ENCODE peak calls at places on chromosome 7, in four cellular contexts. G is GM19239, U is T-cell, E is RCC 7860. J is an unnamed sample.

GRCh38 chr7:78080811-78081210 is 282.2 kb downstream of the PHTF2 start:
- DNase-seq in U (no peak), G (no peak), E (no peak), J (no peak)

GRCh38 chr7:39810204-39810642 is 139.8 kb upstream of the CDK13 start:
- DNase-seq in G (no peak), U (no peak), E (no peak), J (no peak)

GRCh38 chr7:150983893-150984368 is 5.8 kb upstream of the KCNH2 start:
- DNase-seq in E (no peak), G (no peak), U (no peak), J (no peak)

GRCh38 chr7:130882396-130882795 is 148.4 kb upstream of the KLF14 start:
- DNase-seq in G (no peak), E (no peak), U (no peak), J (no peak)

GRCh38 chr7:66140924-66141323 is 26.3 kb downstream of the CRCP start:
- DNase-seq in U (no peak), E (no peak), G (no peak), J (no peak)

GRCh38 chr7:55054758-55055157 is 35.9 kb downstream of the EGFR start:
- DNase-seq in E (no peak), G (no peak), U (no peak), J (no peak)

GRCh38 chr7:79770053-79770452 is 316.6 kb upstream of the MAGI2 start:
- DNase-seq in U (no peak), G (no peak), E (no peak), J (no peak)

GRCh38 chr7:100572949-100573675 is 588 bp downstream of the SAP25 start:
- DNase-seq in G (no peak), E (no peak), U (no peak), J (no peak)

GRCh38 chr7:70925411-70926115 is 206.4 kb upstream of the GALNT17 start:
- DNase-seq in G (no peak), E (no peak), U (no peak), J (no peak)

GRCh38 chr7:157463245-157463644 is 126.4 kb downstream of the DNAJB6 start:
- DNase-seq in E (no peak), U (no peak), G (no peak), J (no peak)

GRCh38 chr7:64277630-64278029 is 36.1 kb upstream of the ZNF736 start:
- DNase-seq in U (no peak), E (no peak), G (no peak), J (no peak)

GRCh38 chr7:80600046-80600445 is 38.4 kb upstream of the CD36 start:
- DNase-seq in G (no peak), U (no peak), E (no peak), J (no peak)

GRCh38 chr7:50335795-50336754 is 31.6 kb downstream of the IKZF1 start:
- DNase-seq in G (no peak), U (peak), E (no peak), J (peak)

GRCh38 chr7:52917982-52918578 is 117.4 kb upstream of the POM121L12 start:
- DNase-seq in E (no peak), G (no peak), U (no peak), J (no peak)

GRCh38 chr7:128744366-128744905 is 5.3 kb downstream of the CALU start:
- DNase-seq in E (no peak), U (no peak), G (no peak), J (no peak)

GRCh38 chr7:93921607-93922446 is at the start of gene GNG11:
- DNase-seq in U (no peak), E (peak), G (peak), J (no peak)

GRCh38 chr7:100426516-100426915 is 2.0 kb downstream of the ZCWPW1 start:
- DNase-seq in G (no peak), E (no peak), U (no peak), J (no peak)

GRCh38 chr7:158266426-158266816 is 321.2 kb downstream of the PTPRN2 start:
- DNase-seq in U (no peak), E (no peak), G (no peak), J (no peak)

GRCh38 chr7:114645451-114645850 is 230.8 kb downstream of the FOXP2 start:
- DNase-seq in E (no peak), G (no peak), U (no peak), J (no peak)

GRCh38 chr7:22662031-22662430 is 65.0 kb upstream of the IL6 start:
- DNase-seq in U (no peak), G (no peak), E (peak), J (no peak)

GRCh38 chr7:111886233-111886632 is 320.0 kb downstream of the DOCK4 start:
- DNase-seq in E (no peak), G (no peak), U (no peak), J (no peak)

GRCh38 chr7:340979-341694 is 51.2 kb downstream of the FOXL3 start:
- DNase-seq in U (no peak), E (no peak), G (no peak), J (no peak)

GRCh38 chr7:20598479-20599419 is 16.7 kb upstream of the ABCB5 start:
- DNase-seq in G (peak), U (no peak), E (peak), J (no peak)

GRCh38 chr7:102291056-102291915 is 4.6 kb downstream of the SH2B2 start:
- DNase-seq in U (peak), G (peak), E (no peak), J (no peak)

GRCh38 chr7:30914611-30915601 is 3.3 kb downstream of the AQP1 start:
- DNase-seq in G (no peak), E (peak), U (no peak), J (no peak)

GRCh38 chr7:158353606-158354570 is 233.7 kb downstream of the PTPRN2 start:
- DNase-seq in U (no peak), E (peak), G (no peak), J (no peak)

GRCh38 chr7:105875505-105875904 is 894 bp downstream of the ATXN7L1 start:
- DNase-seq in U (no peak), E (no peak), G (no peak), J (no peak)